ENCODE peak calls at places on chromosomes 7 and 10, in nine cellular contexts. X, O, H, R, U, T, Q, A and G are unnamed samples.

GRCh38 chr10:73773152-73773879 is 8.5 kb upstream of the CHCHD1 start:
- DNase-seq in Q (no peak), O (no peak), U (no peak), A (no peak), R (peak), X (peak), T (no peak), H (no peak), G (no peak)

GRCh38 chr7:66221442-66221841 is 16.3 kb downstream of the TPST1 start:
- DNase-seq in X (no peak), U (no peak), H (no peak), O (no peak), Q (no peak), A (no peak), T (no peak), R (no peak), G (no peak)

GRCh38 chr10:71362141-71362540 is 34.6 kb upstream of the CDH23 start:
- DNase-seq in X (no peak), T (no peak), R (no peak), H (no peak), Q (no peak), O (no peak), U (no peak), A (no peak), G (no peak)

GRCh38 chr10:132690821-132691610 is 94.9 kb downstream of the NKX6-2 start:
- DNase-seq in T (no peak), U (no peak), R (no peak), O (peak), H (no peak), X (no peak), A (no peak), Q (no peak), G (no peak)

GRCh38 chr7:119090851-119091250 is 866.3 kb downstream of the ANKRD7 start:
- DNase-seq in H (no peak), Q (no peak), A (no peak), T (no peak), U (no peak), X (no peak), O (no peak), R (no peak), G (no peak)

GRCh38 chr10:78645053-78645787 is 423.5 kb upstream of the ZMIZ1 start:
- DNase-seq in Q (no peak), X (no peak), H (no peak), A (no peak), U (no peak), T (no peak), R (no peak), O (no peak), G (no peak)

GRCh38 chr7:25624837-25625236 is 396.6 kb upstream of the NPVF start:
- DNase-seq in T (no peak), A (no peak), R (no peak), X (no peak), O (no peak), H (no peak), U (no peak), Q (peak), G (no peak)

GRCh38 chr10:106795619-106796018 is 368.9 kb downstream of the SORCS1 start:
- DNase-seq in U (no peak), H (no peak), T (peak), R (no peak), Q (peak), X (peak), A (no peak), O (no peak), G (peak)

GRCh38 chr10:93652857-93653256 is 40.5 kb downstream of the PDE6C start:
- DNase-seq in O (no peak), A (no peak), X (no peak), U (no peak), T (no peak), H (no peak), Q (no peak), R (peak), G (no peak)

GRCh38 chr7:68043546-68043945 is 1046.9 kb downstream of the TYW1 start:
- DNase-seq in A (no peak), H (no peak), U (no peak), X (no peak), T (no peak), Q (no peak), R (no peak), O (no peak), G (no peak)

GRCh38 chr7:44587843-44588711 is 6.0 kb upstream of the TMED4 start:
- DNase-seq in R (peak), Q (peak), H (no peak), O (peak), U (no peak), A (no peak), X (peak), T (peak), G (peak)

GRCh38 chr10:33706746-33707145 is 372.3 kb upstream of the NRP1 start:
- DNase-seq in U (no peak), R (peak), H (no peak), A (no peak), O (no peak), X (no peak), T (no peak), Q (no peak), G (no peak)

GRCh38 chr7:111763221-111763791 is 201.0 kb upstream of the IMMP2L start:
- DNase-seq in Q (no peak), A (no peak), O (no peak), T (no peak), U (peak), R (peak), X (peak), H (no peak), G (no peak)

GRCh38 chr7:140501941-140502340 is 22.6 kb upstream of the MKRN1 start:
- DNase-seq in T (peak), O (peak), U (no peak), R (no peak), H (no peak), X (no peak), A (no peak), Q (no peak), G (no peak)

GRCh38 chr10:78433722-78434535 is 400.3 kb downstream of the RPS24 start:
- DNase-seq in H (no peak), O (no peak), Q (no peak), X (no peak), U (no peak), R (no peak), T (no peak), A (no peak), G (no peak)

GRCh38 chr7:36638140-36638539 is 86.2 kb downstream of the AOAH start:
- DNase-seq in X (peak), O (no peak), T (no peak), Q (no peak), A (no peak), U (no peak), R (no peak), H (no peak), G (no peak)

GRCh38 chr7:86926732-86927131 is 132.7 kb downstream of the ELAPOR2 start:
- DNase-seq in H (no peak), T (no peak), R (peak), A (no peak), U (peak), X (peak), O (peak), Q (peak), G (no peak)

GRCh38 chr7:102230593-102230992 is 56.1 kb upstream of the SH2B2 start:
- DNase-seq in R (peak), H (no peak), A (no peak), U (no peak), Q (no peak), O (no peak), X (no peak), T (no peak), G (no peak)

GRCh38 chr7:115838829-115839228 is 191.7 kb downstream of the TFEC start:
- DNase-seq in X (no peak), U (no peak), H (no peak), Q (no peak), A (no peak), T (no peak), R (peak), O (no peak), G (no peak)

GRCh38 chr7:157043745-157044144 is 33.3 kb upstream of the MNX1 start:
- DNase-seq in U (no peak), H (no peak), O (no peak), Q (no peak), X (peak), R (peak), T (no peak), A (no peak), G (no peak)

GRCh38 chr10:131201741-131202515 is 109.6 kb downstream of the TCERG1L start:
- DNase-seq in T (no peak), O (peak), A (no peak), R (no peak), H (no peak), X (no peak), Q (peak), U (no peak), G (no peak)

GRCh38 chr10:122374859-122375721 is 582 bp downstream of the PLEKHA1 start:
- DNase-seq in U (peak), R (peak), O (peak), X (peak), T (peak), A (no peak), H (peak), Q (peak), G (peak)

GRCh38 chr7:128827248-128827958 is 2.8 kb upstream of the FLNC start:
- DNase-seq in T (no peak), H (no peak), Q (peak), U (no peak), R (peak), A (no peak), O (no peak), X (no peak), G (no peak)

GRCh38 chr10:18233775-18234174 is 93.6 kb downstream of the CACNB2 start:
- DNase-seq in U (no peak), O (no peak), H (no peak), Q (no peak), R (no peak), T (peak), A (no peak), X (peak), G (no peak)

GRCh38 chr10:24617771-24618396 is 105.8 kb downstream of the ARHGAP21 start:
- DNase-seq in R (peak), H (peak), T (peak), Q (peak), X (peak), A (no peak), O (peak), U (peak), G (no peak)

GRCh38 chr10:7400068-7400824 is 10.6 kb downstream of the SFMBT2 start:
- DNase-seq in T (no peak), H (no peak), O (no peak), U (no peak), Q (no peak), X (no peak), A (no peak), R (no peak), G (no peak)

GRCh38 chr7:37448057-37448636 is 517 bp downstream of the ELMO1 start:
- DNase-seq in R (no peak), H (no peak), X (no peak), T (peak), O (peak), Q (no peak), U (peak), A (no peak), G (no peak)

DNA sequence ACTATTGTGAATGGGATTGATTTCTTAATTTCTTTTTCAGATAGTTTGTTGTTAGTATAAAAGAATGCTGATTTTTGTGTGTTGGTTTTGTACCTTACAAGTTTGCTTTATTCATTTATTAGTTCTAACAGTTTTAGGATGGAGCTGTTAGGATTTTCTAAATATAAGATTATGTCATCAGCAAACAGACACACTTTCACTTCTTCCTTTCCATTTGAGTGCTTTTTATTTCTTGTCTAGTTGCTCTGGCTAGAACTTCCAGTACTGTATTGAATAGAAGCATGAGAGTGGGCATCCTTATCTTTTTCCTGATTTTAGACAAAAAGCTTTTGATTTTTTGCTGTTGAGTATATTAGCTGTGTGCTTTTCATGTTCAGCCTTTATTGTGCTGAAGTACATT is 81.5 kb downstream of the DNAH11 start:
- DNase-seq in T (no peak), X (no peak), U (no peak), H (no peak), A (no peak), Q (no peak), O (no peak), R (no peak), G (no peak)
- TF ChIP-seq POLR2A in T (no peak), X (no peak), U (no peak), H (no peak), A (no peak), Q (no peak), O (no peak), R (no peak), G (no peak)

GRCh38 chr10:6165221-6165725 is 37.5 kb upstream of the PFKFB3 start:
- DNase-seq in T (no peak), A (no peak), H (no peak), Q (no peak), O (no peak), R (no peak), X (no peak), U (no peak), G (no peak)
- TF ChIP-seq POLR2A in T (no peak), A (no peak), H (no peak), Q (no peak), O (no peak), R (no peak), X (no peak), U (no peak), G (no peak)

DNA sequence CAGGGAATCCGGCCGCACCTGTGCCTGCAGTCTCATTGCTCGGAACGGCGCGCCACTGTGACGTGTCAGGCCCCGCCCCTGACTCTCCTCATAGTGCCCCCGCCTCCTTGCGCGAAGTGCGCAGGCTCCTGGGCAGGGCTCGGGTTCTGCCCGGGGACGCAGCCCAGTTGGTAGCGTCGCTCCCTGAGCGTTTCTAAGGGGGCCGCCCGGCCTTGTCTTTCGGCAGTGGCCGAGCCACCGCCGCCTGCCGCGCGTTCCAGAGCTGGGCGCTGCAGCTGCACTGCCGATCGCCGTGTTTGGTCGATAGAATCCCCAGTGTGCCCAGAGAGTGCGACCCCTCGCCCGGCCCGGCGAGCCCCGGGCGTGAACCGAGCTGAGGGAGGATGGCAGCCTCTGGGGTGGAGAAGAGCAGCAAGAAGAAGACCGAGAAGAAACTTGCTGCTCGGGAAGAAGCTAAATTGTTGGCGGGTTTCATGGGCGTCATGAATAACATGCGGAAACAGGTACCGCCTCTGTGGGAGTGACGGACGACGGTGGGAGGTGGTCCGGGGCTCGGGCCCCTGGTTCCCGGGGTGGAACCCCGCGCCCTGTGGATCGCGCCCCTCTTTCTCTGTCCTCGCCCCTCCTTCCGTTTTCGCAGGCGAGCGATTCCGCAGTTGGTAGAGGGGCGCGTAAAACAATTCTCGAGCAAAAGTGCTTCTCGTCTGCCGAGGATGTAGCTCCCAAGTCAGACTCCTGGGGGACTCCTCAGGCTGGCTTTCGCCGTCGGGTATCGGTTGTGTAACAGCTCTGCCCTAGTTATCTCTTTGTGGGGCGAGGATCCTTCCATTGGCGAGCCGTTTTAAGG is at the start of gene KLHL7:
- DNase-seq in U (peak), Q (peak), T (peak), A (peak), X (peak), H (peak), O (peak), R (peak), G (peak)
- TF ChIP-seq POLR2A in U (peak), Q (peak), T (peak), A (no peak), X (peak), H (peak), O (peak), R (peak), G (peak)

GRCh38 chr7:56081626-56082340 is 11.0 kb downstream of the PHKG1 start:
- DNase-seq in H (no peak), R (no peak), O (no peak), X (no peak), Q (no peak), A (no peak), U (no peak), T (no peak), G (no peak)

GRCh38 chr7:56086761-56087160 is 6.0 kb downstream of the PHKG1 start:
- DNase-seq in X (no peak), Q (no peak), H (no peak), O (no peak), U (no peak), A (no peak), R (no peak), T (no peak), G (no peak)

GRCh38 chr7:56079450-56080185 is 13.1 kb downstream of the PHKG1 start:
- DNase-seq in R (peak), Q (peak), H (peak), T (peak), X (no peak), U (no peak), A (no peak), O (peak), G (no peak)

GRCh38 chr7:56087445-56087844 is 5.3 kb downstream of the PHKG1 start:
- DNase-seq in X (no peak), U (no peak), Q (no peak), A (no peak), O (no peak), T (no peak), H (no peak), R (no peak), G (no peak)

GRCh38 chr7:56083150-56083785 is 9.5 kb downstream of the PHKG1 start:
- DNase-seq in A (no peak), Q (no peak), R (no peak), H (no peak), U (no peak), X (no peak), O (no peak), T (no peak), G (no peak)
- TF ChIP-seq POLR2A in A (no peak), Q (no peak), R (no peak), H (no peak), U (no peak), X (no peak), O (no peak), T (no peak), G (peak)

GRCh38 chr7:98878365-98879197 is at the start of gene TRRAP:
- DNase-seq in U (peak), Q (peak), O (peak), R (peak), T (peak), A (no peak), X (peak), H (peak), G (no peak)
- TF ChIP-seq POLR2A in U (peak), Q (no peak), O (peak), R (peak), T (peak), A (no peak), X (peak), H (peak), G (peak)

DNA sequence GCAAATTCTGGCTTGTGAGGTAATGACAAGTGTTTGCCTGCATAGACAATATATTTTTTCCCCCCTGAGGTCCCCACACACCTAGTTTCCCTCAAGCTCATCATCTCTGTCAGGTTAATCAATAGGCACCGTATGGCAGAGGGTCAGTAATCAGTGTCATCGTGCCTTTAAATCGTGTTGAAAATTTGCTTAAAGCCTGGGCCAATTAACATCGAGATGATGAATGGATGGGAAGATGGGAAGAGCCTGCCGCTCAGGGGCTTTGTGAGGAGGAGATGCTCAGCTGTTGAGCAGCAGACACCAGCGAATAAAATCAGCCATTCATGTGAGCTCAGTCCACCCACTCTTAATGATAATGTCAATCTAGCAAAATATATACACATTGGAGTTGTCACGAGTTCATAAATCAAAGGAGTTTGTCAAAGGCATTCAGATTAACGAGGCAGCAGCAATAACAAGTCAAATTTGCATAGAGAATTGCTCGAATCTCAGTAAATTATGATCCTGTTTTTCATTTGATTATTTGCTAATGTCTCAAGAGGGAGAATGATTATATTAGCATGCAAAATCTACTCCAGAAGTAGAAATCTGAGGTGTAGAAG is 97.7 kb downstream of the BTRC start:
- DNase-seq in U (no peak), H (no peak), R (no peak), A (no peak), O (no peak), T (no peak), Q (no peak), X (no peak), G (no peak)
- TF ChIP-seq POLR2A in U (no peak), H (no peak), R (no peak), A (no peak), O (no peak), T (no peak), Q (no peak), X (no peak), G (no peak)

GRCh38 chr10:97542169-97543024 is 30.2 kb upstream of the ANKRD2 start:
- DNase-seq in R (peak), H (no peak), A (peak), T (peak), X (peak), U (peak), O (peak), Q (peak), G (no peak)
- TF ChIP-seq POLR2A in R (peak), H (no peak), A (no peak), T (no peak), X (no peak), U (no peak), O (no peak), Q (no peak), G (no peak)

GRCh38 chr7:50284296-50284695 is 20.2 kb upstream of the IKZF1 start:
- DNase-seq in X (peak), T (no peak), Q (no peak), R (no peak), H (no peak), A (no peak), U (no peak), O (peak), G (no peak)
- TF ChIP-seq POLR2A in X (no peak), T (no peak), Q (no peak), R (no peak), H (no peak), A (no peak), U (no peak), O (no peak), G (no peak)

GRCh38 chr7:41224063-41224763 is 478.7 kb downstream of the INHBA start:
- DNase-seq in X (no peak), T (no peak), Q (no peak), O (no peak), H (no peak), U (no peak), R (peak), A (no peak), G (no peak)
- TF ChIP-seq POLR2A in X (no peak), T (no peak), Q (no peak), O (no peak), H (no peak), U (no peak), R (no peak), A (no peak), G (no peak)